ENCODE peak calls at places on chromosomes 1 and 21, in nine cellular contexts. One of them, this sample, is unnamed.

GRCh38 chr1:91765293-91765692 is 120.7 kb downstream of the TGFBR3 start:
- DNase-seq in stomach: no peak
- DNase-seq in fibroblast of lung: no peak
- DNase-seq in endodermal cell: no peak
- DNase-seq in MM.1S: no peak
- DNase-seq in aorta: no peak
- DNase-seq in CD8-positive, alpha-beta memory T cell: no peak
- DNase-seq in left ventricle myocardium inferior: no peak
- DNase-seq in colonic mucosa: no peak
- DNase-seq in this sample: no peak

GRCh38 chr1:58287894-58288623 is 258.5 kb downstream of the OMA1 start:
- DNase-seq in colonic mucosa: no peak
- DNase-seq in stomach: no peak
- DNase-seq in MM.1S: no peak
- DNase-seq in endodermal cell: no peak
- DNase-seq in aorta: no peak
- DNase-seq in fibroblast of lung: no peak
- DNase-seq in CD8-positive, alpha-beta memory T cell: no peak
- DNase-seq in left ventricle myocardium inferior: no peak
- DNase-seq in this sample: no peak

GRCh38 chr1:59354754-59355337 is 58.0 kb downstream of the FGGY start:
- DNase-seq in MM.1S: no peak
- DNase-seq in left ventricle myocardium inferior: no peak
- DNase-seq in endodermal cell: no peak
- DNase-seq in fibroblast of lung: no peak
- DNase-seq in CD8-positive, alpha-beta memory T cell: no peak
- DNase-seq in colonic mucosa: peak; percentile 48
- DNase-seq in stomach: no peak
- DNase-seq in aorta: no peak
- DNase-seq in this sample: peak; percentile 14

GRCh38 chr1:39214998-39215873 is 10.7 kb downstream of the MACF1 start:
- DNase-seq in stomach: no peak
- DNase-seq in fibroblast of lung: peak; percentile 53
- DNase-seq in endodermal cell: peak; percentile 52
- DNase-seq in MM.1S: peak; percentile 86
- DNase-seq in aorta: no peak
- DNase-seq in colonic mucosa: peak; percentile 41
- DNase-seq in left ventricle myocardium inferior: no peak
- DNase-seq in CD8-positive, alpha-beta memory T cell: peak; percentile 39
- DNase-seq in this sample: no peak

GRCh38 chr1:70504821-70505193 is 93.7 kb downstream of the CTH start:
- DNase-seq in endodermal cell: no peak
- DNase-seq in colonic mucosa: no peak
- DNase-seq in left ventricle myocardium inferior: no peak
- DNase-seq in stomach: no peak
- DNase-seq in aorta: no peak
- DNase-seq in CD8-positive, alpha-beta memory T cell: no peak
- DNase-seq in MM.1S: no peak
- DNase-seq in fibroblast of lung: peak; percentile 71
- DNase-seq in this sample: no peak

GRCh38 chr1:183731151-183731550 is 73.8 kb upstream of the RGL1 start:
- DNase-seq in left ventricle myocardium inferior: no peak
- DNase-seq in colonic mucosa: no peak
- DNase-seq in MM.1S: no peak
- DNase-seq in endodermal cell: no peak
- DNase-seq in stomach: no peak
- DNase-seq in aorta: no peak
- DNase-seq in fibroblast of lung: no peak
- DNase-seq in CD8-positive, alpha-beta memory T cell: no peak
- DNase-seq in this sample: no peak

GRCh38 chr1:28915036-28915895 is 897 bp downstream of the EPB41 start:
- DNase-seq in endodermal cell: peak; percentile 82
- DNase-seq in CD8-positive, alpha-beta memory T cell: peak; percentile 67
- DNase-seq in colonic mucosa: peak; percentile 38
- DNase-seq in stomach: peak; percentile 37
- DNase-seq in fibroblast of lung: peak; percentile 56
- DNase-seq in aorta: no peak
- DNase-seq in left ventricle myocardium inferior: no peak
- DNase-seq in MM.1S: peak; percentile 43
- DNase-seq in this sample: peak; percentile 51

GRCh38 chr21:16674949-16675348 is 837.9 kb upstream of the CXADR start:
- DNase-seq in left ventricle myocardium inferior: no peak
- DNase-seq in aorta: no peak
- DNase-seq in endodermal cell: no peak
- DNase-seq in MM.1S: no peak
- DNase-seq in colonic mucosa: no peak
- DNase-seq in CD8-positive, alpha-beta memory T cell: no peak
- DNase-seq in fibroblast of lung: no peak
- DNase-seq in stomach: no peak
- DNase-seq in this sample: no peak

GRCh38 chr21:39788383-39788782 is 43.4 kb downstream of the IGSF5 start:
- DNase-seq in left ventricle myocardium inferior: peak; percentile 72
- DNase-seq in endodermal cell: peak; percentile 92
- DNase-seq in CD8-positive, alpha-beta memory T cell: no peak
- DNase-seq in colonic mucosa: peak; percentile 75
- DNase-seq in MM.1S: peak; percentile 51
- DNase-seq in fibroblast of lung: peak; percentile 94
- DNase-seq in stomach: peak; percentile 78
- DNase-seq in aorta: peak; percentile 90
- DNase-seq in this sample: peak; percentile 54

GRCh38 chr1:116497660-116498059 is 73.2 kb downstream of the CD58 start:
- DNase-seq in stomach: no peak
- DNase-seq in endodermal cell: no peak
- DNase-seq in fibroblast of lung: peak; percentile 88
- DNase-seq in CD8-positive, alpha-beta memory T cell: no peak
- DNase-seq in colonic mucosa: no peak
- DNase-seq in MM.1S: no peak
- DNase-seq in aorta: no peak
- DNase-seq in left ventricle myocardium inferior: no peak
- DNase-seq in this sample: no peak

GRCh38 chr1:244218220-244218619 is 167.1 kb downstream of the ZBTB18 start:
- DNase-seq in MM.1S: no peak
- DNase-seq in left ventricle myocardium inferior: no peak
- DNase-seq in endodermal cell: no peak
- DNase-seq in fibroblast of lung: no peak
- DNase-seq in colonic mucosa: no peak
- DNase-seq in CD8-positive, alpha-beta memory T cell: no peak
- DNase-seq in stomach: no peak
- DNase-seq in aorta: no peak
- DNase-seq in this sample: no peak

GRCh38 chr1:158117854-158118691 is 62.6 kb upstream of the CD1D start:
- DNase-seq in aorta: peak; percentile 81
- DNase-seq in CD8-positive, alpha-beta memory T cell: peak; percentile 17
- DNase-seq in stomach: peak; percentile 35
- DNase-seq in colonic mucosa: peak; percentile 53
- DNase-seq in endodermal cell: peak; percentile 93
- DNase-seq in MM.1S: peak; percentile 27
- DNase-seq in left ventricle myocardium inferior: no peak
- DNase-seq in fibroblast of lung: peak; percentile 26
- DNase-seq in this sample: peak; percentile 63

GRCh38 chr1:59298178-59298583 is 1.3 kb downstream of the FGGY start:
- DNase-seq in aorta: no peak
- DNase-seq in fibroblast of lung: no peak
- DNase-seq in stomach: no peak
- DNase-seq in left ventricle myocardium inferior: peak; percentile 34
- DNase-seq in CD8-positive, alpha-beta memory T cell: no peak
- DNase-seq in endodermal cell: no peak
- DNase-seq in MM.1S: no peak
- DNase-seq in colonic mucosa: no peak
- DNase-seq in this sample: no peak

GRCh38 chr1:156957634-156958033 is 37.2 kb downstream of the LRRC71 start:
- DNase-seq in fibroblast of lung: no peak
- DNase-seq in endodermal cell: no peak
- DNase-seq in CD8-positive, alpha-beta memory T cell: no peak
- DNase-seq in MM.1S: no peak
- DNase-seq in aorta: no peak
- DNase-seq in stomach: no peak
- DNase-seq in left ventricle myocardium inferior: no peak
- DNase-seq in colonic mucosa: no peak
- DNase-seq in this sample: no peak

GRCh38 chr1:172343246-172344099 is 77.0 kb upstream of the C1orf105 start:
- DNase-seq in fibroblast of lung: peak; percentile 91
- DNase-seq in endodermal cell: no peak
- DNase-seq in colonic mucosa: no peak
- DNase-seq in MM.1S: peak; percentile 10
- DNase-seq in aorta: no peak
- DNase-seq in stomach: no peak
- DNase-seq in CD8-positive, alpha-beta memory T cell: no peak
- DNase-seq in left ventricle myocardium inferior: no peak
- DNase-seq in this sample: no peak
- H3K27ac ChIP-seq in fibroblast of lung: peak overlapping the region; percentile 78
- H3K27ac ChIP-seq in endodermal cell: no peak overlapping the region
- H3K27ac ChIP-seq in colonic mucosa: peak overlapping the region; percentile 43
- H3K27ac ChIP-seq in MM.1S: no peak overlapping the region
- H3K27ac ChIP-seq in aorta: no peak overlapping the region
- H3K27ac ChIP-seq in stomach: peak overlapping the region; percentile 44
- H3K27ac ChIP-seq in CD8-positive, alpha-beta memory T cell: no peak overlapping the region
- H3K27ac ChIP-seq in left ventricle myocardium inferior: peak overlapping the region; percentile 63
- H3K27ac ChIP-seq in this sample: peak overlapping the region; percentile 67

GRCh38 chr21:43853851-43854772 is 10.9 kb upstream of the AGPAT3 start:
- DNase-seq in colonic mucosa: no peak
- DNase-seq in fibroblast of lung: no peak
- DNase-seq in stomach: no peak
- DNase-seq in endodermal cell: no peak
- DNase-seq in MM.1S: no peak
- DNase-seq in CD8-positive, alpha-beta memory T cell: no peak
- DNase-seq in aorta: no peak
- DNase-seq in left ventricle myocardium inferior: no peak
- DNase-seq in this sample: no peak
- H3K4me3 ChIP-seq in colonic mucosa: no peak overlapping the region
- H3K4me3 ChIP-seq in fibroblast of lung: no peak overlapping the region
- H3K4me3 ChIP-seq in stomach: no peak overlapping the region
- H3K4me3 ChIP-seq in endodermal cell: no peak overlapping the region
- H3K4me3 ChIP-seq in MM.1S: no peak overlapping the region
- H3K4me3 ChIP-seq in CD8-positive, alpha-beta memory T cell: no peak overlapping the region
- H3K4me3 ChIP-seq in aorta: no peak overlapping the region
- H3K4me3 ChIP-seq in left ventricle myocardium inferior: no peak overlapping the region
- H3K4me3 ChIP-seq in this sample: no peak overlapping the region

GRCh38 chr21:28485301-28486022 is 507.2 kb downstream of the LTN1 start:
- DNase-seq in left ventricle myocardium inferior: no peak
- DNase-seq in colonic mucosa: no peak
- DNase-seq in aorta: no peak
- DNase-seq in fibroblast of lung: peak; percentile 83
- DNase-seq in endodermal cell: no peak
- DNase-seq in CD8-positive, alpha-beta memory T cell: no peak
- DNase-seq in stomach: no peak
- DNase-seq in MM.1S: no peak
- DNase-seq in this sample: no peak

GRCh38 chr21:28492127-28492526 is 500.6 kb downstream of the LTN1 start:
- DNase-seq in CD8-positive, alpha-beta memory T cell: no peak
- DNase-seq in MM.1S: no peak
- DNase-seq in fibroblast of lung: no peak
- DNase-seq in aorta: no peak
- DNase-seq in endodermal cell: no peak
- DNase-seq in stomach: no peak
- DNase-seq in colonic mucosa: no peak
- DNase-seq in left ventricle myocardium inferior: no peak
- DNase-seq in this sample: no peak

GRCh38 chr21:28482657-28483056 is 510.0 kb downstream of the LTN1 start:
- DNase-seq in colonic mucosa: no peak
- DNase-seq in aorta: no peak
- DNase-seq in left ventricle myocardium inferior: no peak
- DNase-seq in stomach: no peak
- DNase-seq in endodermal cell: no peak
- DNase-seq in fibroblast of lung: no peak
- DNase-seq in MM.1S: no peak
- DNase-seq in CD8-positive, alpha-beta memory T cell: no peak
- DNase-seq in this sample: no peak

GRCh38 chr21:28489197-28489596 is 503.5 kb downstream of the LTN1 start:
- DNase-seq in MM.1S: no peak
- DNase-seq in colonic mucosa: no peak
- DNase-seq in left ventricle myocardium inferior: no peak
- DNase-seq in stomach: no peak
- DNase-seq in CD8-positive, alpha-beta memory T cell: no peak
- DNase-seq in fibroblast of lung: peak; percentile 30
- DNase-seq in aorta: no peak
- DNase-seq in endodermal cell: no peak
- DNase-seq in this sample: no peak

GRCh38 chr21:28487455-28488070 is 505.1 kb downstream of the LTN1 start:
- DNase-seq in fibroblast of lung: no peak
- DNase-seq in colonic mucosa: no peak
- DNase-seq in endodermal cell: no peak
- DNase-seq in MM.1S: no peak
- DNase-seq in CD8-positive, alpha-beta memory T cell: no peak
- DNase-seq in stomach: no peak
- DNase-seq in left ventricle myocardium inferior: no peak
- DNase-seq in aorta: no peak
- DNase-seq in this sample: no peak
- H3K27ac ChIP-seq in fibroblast of lung: no peak overlapping the region
- H3K27ac ChIP-seq in colonic mucosa: no peak overlapping the region
- H3K27ac ChIP-seq in endodermal cell: no peak overlapping the region
- H3K27ac ChIP-seq in MM.1S: no peak overlapping the region
- H3K27ac ChIP-seq in CD8-positive, alpha-beta memory T cell: no peak overlapping the region
- H3K27ac ChIP-seq in stomach: no peak overlapping the region
- H3K27ac ChIP-seq in left ventricle myocardium inferior: no peak overlapping the region
- H3K27ac ChIP-seq in aorta: no peak overlapping the region
- H3K27ac ChIP-seq in this sample: no peak overlapping the region

GRCh38 chr1:161502181-161502580 is 3.1 kb upstream of the FCGR2A start:
- DNase-seq in colonic mucosa: no peak
- DNase-seq in CD8-positive, alpha-beta memory T cell: no peak
- DNase-seq in endodermal cell: no peak
- DNase-seq in fibroblast of lung: no peak
- DNase-seq in aorta: no peak
- DNase-seq in stomach: no peak
- DNase-seq in left ventricle myocardium inferior: no peak
- DNase-seq in MM.1S: no peak
- DNase-seq in this sample: no peak

GRCh38 chr1:161502641-161503393 is 2.4 kb upstream of the FCGR2A start:
- DNase-seq in stomach: no peak
- DNase-seq in CD8-positive, alpha-beta memory T cell: no peak
- DNase-seq in colonic mucosa: no peak
- DNase-seq in fibroblast of lung: peak; percentile 33
- DNase-seq in left ventricle myocardium inferior: no peak
- DNase-seq in aorta: no peak
- DNase-seq in endodermal cell: no peak
- DNase-seq in MM.1S: no peak
- DNase-seq in this sample: no peak

GRCh38 chr1:161506336-161507223 is 1.3 kb downstream of the FCGR2A start:
- DNase-seq in colonic mucosa: no peak
- DNase-seq in fibroblast of lung: peak; percentile 15
- DNase-seq in stomach: no peak
- DNase-seq in endodermal cell: no peak
- DNase-seq in MM.1S: no peak
- DNase-seq in aorta: peak; percentile 39
- DNase-seq in CD8-positive, alpha-beta memory T cell: no peak
- DNase-seq in left ventricle myocardium inferior: peak; percentile 25
- DNase-seq in this sample: no peak

GRCh38 chr1:161503394-161503748 is 1.9 kb upstream of the FCGR2A start:
- DNase-seq in CD8-positive, alpha-beta memory T cell: no peak
- DNase-seq in MM.1S: no peak
- DNase-seq in fibroblast of lung: no peak
- DNase-seq in aorta: no peak
- DNase-seq in stomach: no peak
- DNase-seq in endodermal cell: no peak
- DNase-seq in colonic mucosa: no peak
- DNase-seq in left ventricle myocardium inferior: no peak
- DNase-seq in this sample: no peak

DNA sequence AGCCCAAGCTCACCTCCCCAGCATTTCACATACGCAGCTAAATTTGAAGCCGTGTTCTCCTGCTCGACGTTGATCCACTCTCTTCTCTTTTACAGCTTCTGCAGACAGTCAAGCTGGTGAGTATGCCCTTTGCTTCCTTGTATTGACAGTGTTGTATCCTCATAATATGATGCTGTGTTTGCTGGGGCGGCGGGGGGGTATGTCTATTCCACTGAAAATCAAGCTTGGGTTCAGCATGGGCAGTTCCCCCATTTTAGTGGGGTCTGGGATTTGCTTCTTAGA is 576 bp downstream of the FCGR2A start:
- DNase-seq in left ventricle myocardium inferior: no peak
- DNase-seq in aorta: no peak
- DNase-seq in MM.1S: no peak
- DNase-seq in CD8-positive, alpha-beta memory T cell: no peak
- DNase-seq in fibroblast of lung: no peak
- DNase-seq in stomach: no peak
- DNase-seq in endodermal cell: no peak
- DNase-seq in colonic mucosa: no peak
- DNase-seq in this sample: no peak
- H3K4me3 ChIP-seq in left ventricle myocardium inferior: peak overlapping the region; percentile 46
- H3K4me3 ChIP-seq in aorta: no peak overlapping the region
- H3K4me3 ChIP-seq in MM.1S: no peak overlapping the region
- H3K4me3 ChIP-seq in CD8-positive, alpha-beta memory T cell: no peak overlapping the region
- H3K4me3 ChIP-seq in fibroblast of lung: no peak overlapping the region
- H3K4me3 ChIP-seq in stomach: peak overlapping the region; percentile 41
- H3K4me3 ChIP-seq in endodermal cell: no peak overlapping the region
- H3K4me3 ChIP-seq in colonic mucosa: peak overlapping the region; percentile 3
- H3K4me3 ChIP-seq in this sample: no peak overlapping the region

This sample was measured in small intestine.